ENCODE peak calls at places on chromosomes 16 and 17, in eight cellular contexts. R is lower lobe of right lung, K is adrenal gland, L is cardiac muscle cell, J is IMR-90, C is fibroblast of lung, P is pancreas, Y is neuronal stem cell. V is an unnamed sample. For H3K4me1, the result is how much of the 10 kb centered on the place peaks cover.

GRCh38 chr17:60134396-60135159 is 15.2 kb upstream of the CA4 start:
- DNase-seq in Y (no peak), C (peak), K (peak), P (peak), R (peak), J (peak), L (no peak), V (peak)

GRCh38 chr17:28282596-28282995 is 36.4 kb upstream of the TMEM97 start:
- DNase-seq in Y (no peak), R (no peak), P (no peak), K (peak), J (peak), L (peak), C (peak), V (no peak)

GRCh38 chr17:48646183-48647102 is 20.3 kb upstream of the HOXB9 start:
- DNase-seq in R (no peak), J (no peak), C (no peak), Y (no peak), K (no peak), P (no peak), L (no peak), V (no peak)

GRCh38 chr17:37294888-37295287 is 80.9 kb upstream of the C17orf78 start:
- DNase-seq in P (no peak), K (no peak), J (no peak), C (no peak), R (no peak), L (no peak), Y (no peak), V (no peak)

GRCh38 chr17:74759243-74759801 is 10.9 kb downstream of the NHERF1 start:
- DNase-seq in K (no peak), P (no peak), Y (no peak), L (no peak), C (no peak), J (no peak), R (no peak), V (no peak)

GRCh38 chr17:44830359-44831269 is 527 bp upstream of the GJC1 start:
- DNase-seq in K (peak), J (no peak), L (peak), C (no peak), Y (no peak), P (no peak), R (no peak), V (no peak)

GRCh38 chr16:11049396-11050059 is 105.2 kb downstream of the CLEC16A start:
- DNase-seq in P (no peak), L (no peak), R (no peak), J (no peak), K (no peak), Y (no peak), C (no peak), V (no peak)

GRCh38 chr17:48718162-48718780 is 4.0 kb downstream of the PRAC1 start:
- DNase-seq in R (no peak), Y (no peak), L (peak), P (no peak), J (no peak), C (no peak), K (no peak), V (no peak)

GRCh38 chr16:17802566-17802965 is 331.8 kb upstream of the XYLT1 start:
- DNase-seq in L (no peak), C (peak), Y (no peak), K (no peak), P (no peak), J (peak), R (no peak), V (no peak)

GRCh38 chr17:47717845-47718621 is 15.0 kb upstream of the TBX21 start:
- DNase-seq in L (no peak), J (no peak), Y (no peak), R (no peak), C (peak), P (no peak), K (no peak), V (no peak)

GRCh38 chr16:86086471-86086870 is 187.5 kb downstream of the IRF8 start:
- DNase-seq in R (no peak), K (peak), P (no peak), Y (no peak), L (no peak), J (no peak), C (no peak), V (no peak)

GRCh38 chr17:54381482-54381881 is 519.2 kb upstream of the TOM1L1 start:
- DNase-seq in K (no peak), Y (no peak), L (no peak), R (no peak), C (no peak), J (no peak), P (no peak), V (no peak)

GRCh38 chr17:17076066-17076465 is 33.8 kb downstream of the MPRIP start:
- DNase-seq in L (no peak), J (no peak), C (no peak), P (no peak), K (no peak), R (peak), Y (no peak), V (no peak)

GRCh38 chr16:20041924-20042596 is 31.6 kb downstream of the GPR139 start:
- DNase-seq in P (no peak), J (no peak), K (no peak), Y (no peak), L (no peak), R (no peak), C (no peak), V (no peak)

GRCh38 chr16:11471548-11471947 is 115.2 kb downstream of the LITAF start:
- DNase-seq in C (no peak), J (no peak), P (no peak), R (no peak), K (no peak), L (no peak), Y (no peak), V (no peak)

GRCh38 chr16:24753437-24753836 is 24.0 kb downstream of the TNRC6A start:
- DNase-seq in C (no peak), J (no peak), L (no peak), P (no peak), Y (no peak), R (no peak), K (no peak), V (no peak)

GRCh38 chr17:51046527-51047384 is 73.9 kb downstream of the SPAG9 start:
- DNase-seq in K (peak), R (no peak), L (peak), J (peak), C (peak), P (peak), Y (peak), V (no peak)

GRCh38 chr17:35244345-35245195 is 1.7 kb downstream of the SLFN5 start:
- DNase-seq in K (peak), L (peak), Y (no peak), J (peak), R (peak), C (peak), P (peak), V (peak)

GRCh38 chr17:62750502-62751349 is 57.4 kb downstream of the MARCHF10 start:
- DNase-seq in J (peak), K (no peak), R (no peak), P (no peak), Y (no peak), C (peak), L (no peak), V (no peak)

GRCh38 chr16:16048904-16049582 is 99.6 kb downstream of the ABCC1 start:
- DNase-seq in Y (no peak), J (no peak), R (no peak), P (no peak), K (no peak), L (no peak), C (no peak), V (no peak)

GRCh38 chr16:79982862-79983261 is 382.3 kb upstream of the MAF start:
- DNase-seq in P (no peak), C (no peak), J (no peak), R (no peak), K (no peak), Y (no peak), L (no peak), V (no peak)

GRCh38 chr16:78957328-78958100 is 643.0 kb downstream of the MAF start:
- DNase-seq in K (peak), L (no peak), P (no peak), R (no peak), C (no peak), Y (peak), J (no peak), V (no peak)

GRCh38 chr17:63675607-63676539 is 24.1 kb downstream of the LIMD2 start:
- DNase-seq in J (peak), P (peak), R (peak), K (peak), C (peak), Y (no peak), L (peak), V (no peak)

GRCh38 chr16:23826528-23827244 is 9.1 kb upstream of the PRKCB start:
- DNase-seq in P (no peak), K (no peak), L (no peak), J (no peak), Y (no peak), C (no peak), R (no peak), V (peak)

GRCh38 chr17:60139438-60140285 is 10.1 kb upstream of the CA4 start:
- DNase-seq in K (peak), Y (peak), J (peak), C (peak), R (peak), L (peak), P (peak), V (peak)

GRCh38 chr17:59607817-59608403 is 11.8 kb upstream of the CLTC start:
- DNase-seq in P (no peak), R (no peak), C (no peak), J (no peak), L (peak), K (no peak), Y (no peak), V (no peak)

GRCh38 chr17:15954222-15954621 is 9.3 kb downstream of the ADORA2B start:
- DNase-seq in J (peak), P (no peak), L (no peak), Y (no peak), K (no peak), R (no peak), C (peak), V (no peak)
- H3K27ac ChIP-seq in J (no peak), P (no peak), L (no peak), Y (no peak), K (no peak), R (no peak), C (no peak), V (no peak)

GRCh38 chr17:6531575-6531974 is 24.8 kb downstream of the PITPNM3 start:
- DNase-seq in L (no peak), Y (no peak), K (no peak), P (no peak), C (no peak), J (no peak), R (no peak), V (no peak)
- H3K4me1 ChIP-seq in L (under half), Y (under half), K (under half), P (under half), C (under half), J (under half), R (under half), V (under half)

GRCh38 chr16:67283826-67284555 is 4.7 kb downstream of the PLEKHG4 start:
- DNase-seq in K (no peak), L (no peak), C (no peak), R (peak), P (no peak), J (no peak), Y (no peak), V (no peak)

GRCh38 chr16:67291461-67291860 is 12.1 kb downstream of the PLEKHG4 start:
- DNase-seq in P (no peak), Y (no peak), R (no peak), L (no peak), C (no peak), J (no peak), K (no peak), V (no peak)

GRCh38 chr16:67286441-67287235 is 7.3 kb downstream of the PLEKHG4 start:
- DNase-seq in R (no peak), P (no peak), J (no peak), K (peak), C (peak), Y (no peak), L (no peak), V (no peak)

GRCh38 chr16:67284699-67285646 is 5.6 kb downstream of the PLEKHG4 start:
- DNase-seq in Y (peak), K (peak), R (peak), C (peak), P (peak), J (peak), L (peak), V (no peak)

GRCh38 chr16:67287960-67288359 is 8.6 kb downstream of the PLEKHG4 start:
- DNase-seq in J (no peak), C (no peak), R (no peak), Y (no peak), K (no peak), P (no peak), L (no peak), V (no peak)
- H3K27ac ChIP-seq in J (no peak), C (no peak), R (no peak), Y (no peak), K (no peak), P (no peak), L (no peak), V (no peak)

GRCh38 chr17:50046667-50047066 is 9.2 kb upstream of the ITGA3 start:
- DNase-seq in Y (no peak), R (no peak), J (no peak), K (no peak), P (no peak), L (no peak), C (no peak), V (no peak)
- H3K4me1 ChIP-seq in Y (under half), R (half or more), J (under half), K (under half), P (under half), L (under half), C (under half), V (under half)

DNA sequence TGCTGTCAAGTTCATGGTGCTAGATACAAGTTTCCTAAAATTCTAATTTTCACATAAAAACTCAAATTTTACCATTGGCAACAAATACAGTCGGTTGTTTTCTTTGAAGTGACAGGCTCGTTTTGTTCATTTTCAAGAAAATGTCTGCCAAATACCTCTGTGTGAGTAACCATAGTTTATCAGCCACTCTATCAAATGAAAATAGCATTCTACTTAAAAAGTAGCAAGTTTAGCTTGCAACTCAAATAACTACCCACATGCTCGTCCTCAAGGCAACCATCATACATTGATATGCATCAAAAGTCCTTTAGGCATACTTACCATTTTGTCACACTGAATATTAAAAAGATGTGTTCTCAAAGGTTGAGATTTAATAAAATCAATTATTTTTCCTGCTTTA is 11.7 kb downstream of the MYH10 start:
- DNase-seq in R (no peak), J (no peak), K (no peak), C (peak), P (no peak), L (no peak), Y (no peak), V (no peak)
- H3K27ac ChIP-seq in R (no peak), J (no peak), K (no peak), C (no peak), P (no peak), L (no peak), Y (no peak), V (no peak)

GRCh38 chr16:4038448-4038847 is 77.8 kb downstream of the ADCY9 start:
- DNase-seq in K (no peak), J (no peak), L (no peak), C (no peak), P (no peak), Y (no peak), R (no peak), V (no peak)
- H3K4me1 ChIP-seq in K (under half), J (under half), L (under half), C (under half), P (under half), Y (under half), R (under half), V (under half)

DNA sequence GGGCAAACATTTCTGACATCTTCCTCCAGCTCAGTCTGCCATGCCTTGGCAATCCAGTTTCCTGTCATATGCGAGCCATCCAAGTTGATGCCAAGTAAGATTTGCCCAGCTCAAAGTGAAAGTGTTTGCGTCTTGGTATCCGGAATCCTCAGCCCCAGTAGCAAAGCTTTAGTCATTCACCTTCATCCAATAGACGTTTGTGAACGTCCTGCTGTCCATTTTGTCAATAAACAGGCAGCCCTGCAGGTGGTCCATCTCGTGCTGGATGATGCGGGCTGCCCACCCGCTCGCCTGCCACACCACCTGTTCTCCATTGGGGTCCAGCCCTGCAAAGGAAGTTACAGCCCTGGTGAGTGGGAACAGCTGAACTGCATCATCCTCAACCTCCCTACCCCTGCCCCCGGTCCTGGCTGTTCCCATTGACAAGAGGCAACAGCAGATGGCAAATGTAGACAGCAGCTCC is 1.5 kb downstream of the PDF start:
- DNase-seq in J (peak), L (no peak), C (peak), P (no peak), R (no peak), K (no peak), Y (no peak), V (no peak)
- H3K27ac ChIP-seq in J (no peak), L (no peak), C (peak), P (no peak), R (no peak), K (no peak), Y (no peak), V (peak)